ENCODE peak calls at places on chromosome 19, in seven cellular contexts. One of them, this sample, is unnamed.
A peak's percentile ranks its signal among the peaks of the same experiment; 100 is the strongest.

GRCh38 chr19:14775855-14776254 is 2.5 kb downstream of the ADGRE2 start:
- DNase-seq in GM12878: no peak
- DNase-seq in NCI-H345: no peak
- DNase-seq in upper lobe of left lung: peak; percentile 72
- DNase-seq in psoas muscle: no peak
- DNase-seq in neural crest cell: no peak
- DNase-seq in suprapubic skin: peak; percentile 78
- DNase-seq in this sample: no peak

GRCh38 chr19:10166046-10166445 is 28.7 kb downstream of the DNMT1 start:
- DNase-seq in GM12878: no peak
- DNase-seq in NCI-H345: no peak
- DNase-seq in upper lobe of left lung: no peak
- DNase-seq in psoas muscle: no peak
- DNase-seq in neural crest cell: no peak
- DNase-seq in suprapubic skin: no peak
- DNase-seq in this sample: no peak

GRCh38 chr19:4295972-4296771 is 6.0 kb downstream of the TMIGD2 start:
- DNase-seq in GM12878: no peak
- DNase-seq in NCI-H345: peak; percentile 63
- DNase-seq in upper lobe of left lung: no peak
- DNase-seq in psoas muscle: no peak
- DNase-seq in neural crest cell: no peak
- DNase-seq in suprapubic skin: no peak
- DNase-seq in this sample: no peak

GRCh38 chr19:38977445-38978314 is 2.1 kb upstream of the FBXO17 start:
- DNase-seq in GM12878: peak; percentile 80
- DNase-seq in NCI-H345: no peak
- DNase-seq in upper lobe of left lung: no peak
- DNase-seq in psoas muscle: no peak
- DNase-seq in neural crest cell: no peak
- DNase-seq in suprapubic skin: no peak
- DNase-seq in this sample: no peak

GRCh38 chr19:40717325-40717879 is 490 bp downstream of the ITPKC start:
- DNase-seq in GM12878: no peak
- DNase-seq in NCI-H345: peak; percentile 39
- DNase-seq in upper lobe of left lung: peak; percentile 44
- DNase-seq in psoas muscle: no peak
- DNase-seq in neural crest cell: no peak
- DNase-seq in suprapubic skin: peak; percentile 83
- DNase-seq in this sample: no peak

GRCh38 chr19:4972509-4973230 is 3.8 kb downstream of the KDM4B start:
- DNase-seq in GM12878: no peak
- DNase-seq in NCI-H345: no peak
- DNase-seq in upper lobe of left lung: no peak
- DNase-seq in psoas muscle: peak; percentile 19
- DNase-seq in neural crest cell: no peak
- DNase-seq in suprapubic skin: no peak
- DNase-seq in this sample: no peak

GRCh38 chr19:17091758-17092333 is 16.3 kb downstream of the MYO9B start:
- DNase-seq in GM12878: no peak
- DNase-seq in NCI-H345: no peak
- DNase-seq in upper lobe of left lung: peak; percentile 79
- DNase-seq in psoas muscle: peak; percentile 70
- DNase-seq in neural crest cell: no peak
- DNase-seq in suprapubic skin: no peak
- DNase-seq in this sample: no peak

GRCh38 chr19:9727644-9728043 is 40.9 kb downstream of the ZNF846 start:
- DNase-seq in GM12878: no peak
- DNase-seq in NCI-H345: no peak
- DNase-seq in upper lobe of left lung: no peak
- DNase-seq in psoas muscle: no peak
- DNase-seq in neural crest cell: no peak
- DNase-seq in suprapubic skin: no peak
- DNase-seq in this sample: no peak

GRCh38 chr19:53865523-53865917 is 2.2 kb upstream of the MYADM start:
- DNase-seq in GM12878: no peak
- DNase-seq in NCI-H345: no peak
- DNase-seq in upper lobe of left lung: no peak
- DNase-seq in psoas muscle: no peak
- DNase-seq in neural crest cell: no peak
- DNase-seq in suprapubic skin: no peak
- DNase-seq in this sample: no peak